ENCODE peak calls at places on chromosomes 12 and 14, in nine cellular contexts. One of them, this sample, is unnamed.
A peak's percentile ranks its signal among the peaks of the same experiment; 100 is the strongest.

GRCh38 chr12:26496170-26496569 is 300.8 kb downstream of the SSPN start:
- DNase-seq in CD8-positive, alpha-beta T cell: no peak
- DNase-seq in ovary: no peak
- DNase-seq in neural progenitor cell: no peak
- DNase-seq in HAP-1: no peak
- DNase-seq in OCI-LY7: no peak
- DNase-seq in hepatocyte: no peak
- DNase-seq in IMR-90: no peak
- DNase-seq in CD4-positive, CD25-positive, alpha-beta regulatory T cell: no peak
- DNase-seq in this sample: no peak

GRCh38 chr12:107368586-107368985 is 275.2 kb upstream of the CRY1 start:
- DNase-seq in CD8-positive, alpha-beta T cell: no peak
- DNase-seq in HAP-1: no peak
- DNase-seq in IMR-90: no peak
- DNase-seq in OCI-LY7: no peak
- DNase-seq in CD4-positive, CD25-positive, alpha-beta regulatory T cell: peak; percentile 24
- DNase-seq in hepatocyte: no peak
- DNase-seq in neural progenitor cell: no peak
- DNase-seq in ovary: no peak
- DNase-seq in this sample: no peak

GRCh38 chr12:24922109-24922508 is 26.8 kb downstream of the BCAT1 start:
- DNase-seq in CD4-positive, CD25-positive, alpha-beta regulatory T cell: no peak
- DNase-seq in hepatocyte: no peak
- DNase-seq in ovary: no peak
- DNase-seq in neural progenitor cell: no peak
- DNase-seq in HAP-1: no peak
- DNase-seq in OCI-LY7: no peak
- DNase-seq in CD8-positive, alpha-beta T cell: no peak
- DNase-seq in IMR-90: no peak
- DNase-seq in this sample: no peak

GRCh38 chr12:107515446-107515958 is 170.1 kb upstream of the PWP1 start:
- DNase-seq in neural progenitor cell: no peak
- DNase-seq in OCI-LY7: no peak
- DNase-seq in ovary: no peak
- DNase-seq in HAP-1: no peak
- DNase-seq in CD8-positive, alpha-beta T cell: no peak
- DNase-seq in IMR-90: peak; percentile 93
- DNase-seq in hepatocyte: peak; percentile 50
- DNase-seq in CD4-positive, CD25-positive, alpha-beta regulatory T cell: no peak
- DNase-seq in this sample: no peak

GRCh38 chr12:48193623-48194022 is 9.5 kb downstream of the OR10AD1 start:
- DNase-seq in OCI-LY7: no peak
- DNase-seq in ovary: no peak
- DNase-seq in hepatocyte: no peak
- DNase-seq in IMR-90: no peak
- DNase-seq in CD8-positive, alpha-beta T cell: no peak
- DNase-seq in CD4-positive, CD25-positive, alpha-beta regulatory T cell: no peak
- DNase-seq in HAP-1: no peak
- DNase-seq in neural progenitor cell: no peak
- DNase-seq in this sample: no peak

GRCh38 chr12:76085159-76085868 is 829 bp upstream of the NAP1L1 start:
- DNase-seq in CD8-positive, alpha-beta T cell: no peak
- DNase-seq in hepatocyte: peak; percentile 31
- DNase-seq in OCI-LY7: peak; percentile 82
- DNase-seq in ovary: no peak
- DNase-seq in HAP-1: no peak
- DNase-seq in IMR-90: peak; percentile 77
- DNase-seq in CD4-positive, CD25-positive, alpha-beta regulatory T cell: no peak
- DNase-seq in neural progenitor cell: no peak
- DNase-seq in this sample: peak; percentile 15

GRCh38 chr14:66383271-66383670 is 102.9 kb upstream of the CCDC196 start:
- DNase-seq in CD4-positive, CD25-positive, alpha-beta regulatory T cell: no peak
- DNase-seq in ovary: no peak
- DNase-seq in IMR-90: no peak
- DNase-seq in neural progenitor cell: no peak
- DNase-seq in HAP-1: no peak
- DNase-seq in OCI-LY7: no peak
- DNase-seq in hepatocyte: no peak
- DNase-seq in CD8-positive, alpha-beta T cell: no peak
- DNase-seq in this sample: no peak

GRCh38 chr14:72780771-72781170 is 113.1 kb downstream of the DPF3 start:
- DNase-seq in OCI-LY7: no peak
- DNase-seq in hepatocyte: no peak
- DNase-seq in neural progenitor cell: no peak
- DNase-seq in CD8-positive, alpha-beta T cell: peak; percentile 5
- DNase-seq in CD4-positive, CD25-positive, alpha-beta regulatory T cell: no peak
- DNase-seq in ovary: no peak
- DNase-seq in HAP-1: no peak
- DNase-seq in IMR-90: peak; percentile 76
- DNase-seq in this sample: no peak

GRCh38 chr14:22422238-22422637 is 166.8 kb downstream of the DAD1 start:
- DNase-seq in CD4-positive, CD25-positive, alpha-beta regulatory T cell: no peak
- DNase-seq in HAP-1: no peak
- DNase-seq in ovary: no peak
- DNase-seq in OCI-LY7: peak; percentile 88
- DNase-seq in IMR-90: no peak
- DNase-seq in hepatocyte: no peak
- DNase-seq in CD8-positive, alpha-beta T cell: no peak
- DNase-seq in neural progenitor cell: no peak
- DNase-seq in this sample: no peak

GRCh38 chr12:31728289-31728916 is 418 bp downstream of the AMN1 start:
- DNase-seq in OCI-LY7: peak; percentile 63
- DNase-seq in ovary: no peak
- DNase-seq in HAP-1: peak; percentile 50
- DNase-seq in hepatocyte: peak; percentile 51
- DNase-seq in CD8-positive, alpha-beta T cell: no peak
- DNase-seq in IMR-90: no peak
- DNase-seq in neural progenitor cell: no peak
- DNase-seq in CD4-positive, CD25-positive, alpha-beta regulatory T cell: no peak
- DNase-seq in this sample: no peak

GRCh38 chr12:91628656-91629055 is 446.0 kb upstream of the DCN start:
- DNase-seq in HAP-1: no peak
- DNase-seq in CD8-positive, alpha-beta T cell: no peak
- DNase-seq in ovary: no peak
- DNase-seq in IMR-90: no peak
- DNase-seq in neural progenitor cell: no peak
- DNase-seq in OCI-LY7: no peak
- DNase-seq in CD4-positive, CD25-positive, alpha-beta regulatory T cell: no peak
- DNase-seq in hepatocyte: no peak
- DNase-seq in this sample: no peak
- H3K9me3 ChIP-seq in HAP-1: no peaks in the 10 kb centered on the region
- H3K9me3 ChIP-seq in CD8-positive, alpha-beta T cell: peaks cover 3% of the 10 kb centered on the region
- H3K9me3 ChIP-seq in ovary: no peaks in the 10 kb centered on the region
- H3K9me3 ChIP-seq in IMR-90: no peaks in the 10 kb centered on the region
- H3K9me3 ChIP-seq in neural progenitor cell: no peaks in the 10 kb centered on the region
- H3K9me3 ChIP-seq in OCI-LY7: no peaks in the 10 kb centered on the region
- H3K9me3 ChIP-seq in CD4-positive, CD25-positive, alpha-beta regulatory T cell: peaks cover 7% of the 10 kb centered on the region
- H3K9me3 ChIP-seq in hepatocyte: no peaks in the 10 kb centered on the region
- H3K9me3 ChIP-seq in this sample: peaks cover 3% of the 10 kb centered on the region

GRCh38 chr12:64091186-64091585 is 130.9 kb downstream of the KICS2 start:
- DNase-seq in CD8-positive, alpha-beta T cell: no peak
- DNase-seq in hepatocyte: no peak
- DNase-seq in neural progenitor cell: no peak
- DNase-seq in OCI-LY7: no peak
- DNase-seq in HAP-1: no peak
- DNase-seq in IMR-90: no peak
- DNase-seq in CD4-positive, CD25-positive, alpha-beta regulatory T cell: no peak
- DNase-seq in ovary: no peak
- DNase-seq in this sample: no peak
- H3K9me3 ChIP-seq in CD8-positive, alpha-beta T cell: no peaks in the 10 kb centered on the region
- H3K9me3 ChIP-seq in hepatocyte: no peaks in the 10 kb centered on the region
- H3K9me3 ChIP-seq in neural progenitor cell: no peaks in the 10 kb centered on the region
- H3K9me3 ChIP-seq in OCI-LY7: no peaks in the 10 kb centered on the region
- H3K9me3 ChIP-seq in HAP-1: no peaks in the 10 kb centered on the region
- H3K9me3 ChIP-seq in IMR-90: no peaks in the 10 kb centered on the region
- H3K9me3 ChIP-seq in CD4-positive, CD25-positive, alpha-beta regulatory T cell: no peaks in the 10 kb centered on the region
- H3K9me3 ChIP-seq in ovary: no peaks in the 10 kb centered on the region
- H3K9me3 ChIP-seq in this sample: no peaks in the 10 kb centered on the region

DNA sequence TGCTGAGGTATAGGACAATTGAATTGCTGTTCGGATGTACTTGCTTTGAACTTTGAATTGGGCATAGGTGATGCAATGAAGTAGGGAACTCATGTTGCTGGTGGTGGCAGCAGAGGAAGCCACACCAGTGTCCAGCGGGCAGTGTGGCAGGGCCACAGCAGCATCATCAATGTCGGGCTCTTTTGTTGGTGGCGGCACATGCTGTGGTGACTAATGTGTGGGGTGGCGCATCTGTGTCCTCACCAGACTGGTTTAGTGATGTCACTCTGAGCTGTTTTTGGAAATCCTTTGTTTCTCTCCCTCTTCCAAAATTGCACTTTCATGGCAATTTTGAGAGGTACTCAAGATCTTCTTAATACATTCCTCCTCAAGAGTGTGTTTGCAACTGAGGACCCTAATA is 187.6 kb downstream of the ETNK1 start:
- DNase-seq in hepatocyte: no peak
- DNase-seq in ovary: no peak
- DNase-seq in CD8-positive, alpha-beta T cell: no peak
- DNase-seq in CD4-positive, CD25-positive, alpha-beta regulatory T cell: no peak
- DNase-seq in neural progenitor cell: no peak
- DNase-seq in IMR-90: no peak
- DNase-seq in OCI-LY7: no peak
- DNase-seq in HAP-1: no peak
- DNase-seq in this sample: no peak
- H3K9me3 ChIP-seq in hepatocyte: no peaks in the 10 kb centered on the region
- H3K9me3 ChIP-seq in ovary: no peaks in the 10 kb centered on the region
- H3K9me3 ChIP-seq in CD8-positive, alpha-beta T cell: no peaks in the 10 kb centered on the region
- H3K9me3 ChIP-seq in CD4-positive, CD25-positive, alpha-beta regulatory T cell: no peaks in the 10 kb centered on the region
- H3K9me3 ChIP-seq in neural progenitor cell: no peaks in the 10 kb centered on the region
- H3K9me3 ChIP-seq in IMR-90: no peaks in the 10 kb centered on the region
- H3K9me3 ChIP-seq in OCI-LY7: no peaks in the 10 kb centered on the region
- H3K9me3 ChIP-seq in HAP-1: no peaks in the 10 kb centered on the region
- H3K9me3 ChIP-seq in this sample: no peaks in the 10 kb centered on the region

GRCh38 chr12:127174881-127175280 is 1092.1 kb upstream of the TMEM132C start:
- DNase-seq in CD8-positive, alpha-beta T cell: no peak
- DNase-seq in neural progenitor cell: no peak
- DNase-seq in HAP-1: no peak
- DNase-seq in OCI-LY7: no peak
- DNase-seq in hepatocyte: no peak
- DNase-seq in CD4-positive, CD25-positive, alpha-beta regulatory T cell: no peak
- DNase-seq in ovary: no peak
- DNase-seq in IMR-90: no peak
- DNase-seq in this sample: no peak
- H3K9me3 ChIP-seq in CD8-positive, alpha-beta T cell: peaks cover 6% of the 10 kb centered on the region
- H3K9me3 ChIP-seq in neural progenitor cell: no peaks in the 10 kb centered on the region
- H3K9me3 ChIP-seq in HAP-1: no peaks in the 10 kb centered on the region
- H3K9me3 ChIP-seq in OCI-LY7: no peaks in the 10 kb centered on the region
- H3K9me3 ChIP-seq in hepatocyte: no peaks in the 10 kb centered on the region
- H3K9me3 ChIP-seq in CD4-positive, CD25-positive, alpha-beta regulatory T cell: peaks cover 18% of the 10 kb centered on the region
- H3K9me3 ChIP-seq in ovary: no peaks in the 10 kb centered on the region
- H3K9me3 ChIP-seq in IMR-90: peaks cover 27% of the 10 kb centered on the region
- H3K9me3 ChIP-seq in this sample: no peaks in the 10 kb centered on the region

GRCh38 chr14:97692084-97692483 is 894.9 kb downstream of the VRK1 start:
- DNase-seq in IMR-90: no peak
- DNase-seq in CD8-positive, alpha-beta T cell: no peak
- DNase-seq in OCI-LY7: no peak
- DNase-seq in HAP-1: no peak
- DNase-seq in hepatocyte: no peak
- DNase-seq in CD4-positive, CD25-positive, alpha-beta regulatory T cell: no peak
- DNase-seq in neural progenitor cell: no peak
- DNase-seq in ovary: no peak
- DNase-seq in this sample: no peak

GRCh38 chr14:97688626-97689336 is 891.6 kb downstream of the VRK1 start:
- DNase-seq in HAP-1: no peak
- DNase-seq in CD4-positive, CD25-positive, alpha-beta regulatory T cell: no peak
- DNase-seq in ovary: no peak
- DNase-seq in CD8-positive, alpha-beta T cell: no peak
- DNase-seq in IMR-90: no peak
- DNase-seq in hepatocyte: no peak
- DNase-seq in neural progenitor cell: no peak
- DNase-seq in OCI-LY7: no peak
- DNase-seq in this sample: no peak

GRCh38 chr14:97687944-97688625 is 890.9 kb downstream of the VRK1 start:
- DNase-seq in neural progenitor cell: no peak
- DNase-seq in OCI-LY7: no peak
- DNase-seq in hepatocyte: no peak
- DNase-seq in CD8-positive, alpha-beta T cell: no peak
- DNase-seq in HAP-1: no peak
- DNase-seq in CD4-positive, CD25-positive, alpha-beta regulatory T cell: no peak
- DNase-seq in ovary: no peak
- DNase-seq in IMR-90: no peak
- DNase-seq in this sample: no peak
- H3K9me3 ChIP-seq in neural progenitor cell: no peaks in the 10 kb centered on the region
- H3K9me3 ChIP-seq in OCI-LY7: no peaks in the 10 kb centered on the region
- H3K9me3 ChIP-seq in hepatocyte: no peaks in the 10 kb centered on the region
- H3K9me3 ChIP-seq in CD8-positive, alpha-beta T cell: no peaks in the 10 kb centered on the region
- H3K9me3 ChIP-seq in HAP-1: no peaks in the 10 kb centered on the region
- H3K9me3 ChIP-seq in CD4-positive, CD25-positive, alpha-beta regulatory T cell: no peaks in the 10 kb centered on the region
- H3K9me3 ChIP-seq in ovary: no peaks in the 10 kb centered on the region
- H3K9me3 ChIP-seq in IMR-90: peaks cover 33% of the 10 kb centered on the region
- H3K9me3 ChIP-seq in this sample: no peaks in the 10 kb centered on the region

DNA sequence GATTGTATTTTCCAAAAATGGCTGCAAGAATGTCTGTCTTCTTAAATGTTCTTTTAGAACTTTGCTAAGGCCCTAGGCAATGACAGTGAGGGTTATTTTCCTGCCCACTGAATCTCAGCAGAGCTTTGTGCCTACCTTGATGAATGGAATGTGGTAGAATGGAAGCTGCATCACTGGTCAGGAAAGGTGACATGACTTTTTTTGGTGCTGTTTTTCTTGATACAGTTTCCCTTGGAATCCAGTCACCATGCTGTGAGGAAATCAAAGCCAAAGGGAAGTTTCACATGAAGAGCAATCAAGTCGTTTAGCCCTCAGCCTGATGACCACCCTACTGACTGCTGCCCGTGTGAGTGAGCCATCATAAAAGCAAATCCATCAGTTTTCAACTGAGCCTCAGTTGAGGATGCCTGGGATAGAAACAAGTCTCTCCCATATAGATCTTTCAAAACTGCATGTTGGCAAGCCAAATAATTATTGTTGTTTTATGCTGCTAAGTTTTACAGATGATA is 886.0 kb upstream of the FBXO33 start:
- DNase-seq in CD4-positive, CD25-positive, alpha-beta regulatory T cell: no peak
- DNase-seq in hepatocyte: no peak
- DNase-seq in IMR-90: no peak
- DNase-seq in CD8-positive, alpha-beta T cell: no peak
- DNase-seq in neural progenitor cell: no peak
- DNase-seq in OCI-LY7: no peak
- DNase-seq in ovary: no peak
- DNase-seq in HAP-1: no peak
- DNase-seq in this sample: no peak
- H3K9me3 ChIP-seq in CD4-positive, CD25-positive, alpha-beta regulatory T cell: no peaks in the 10 kb centered on the region
- H3K9me3 ChIP-seq in hepatocyte: no peaks in the 10 kb centered on the region
- H3K9me3 ChIP-seq in IMR-90: peaks cover 4% of the 10 kb centered on the region
- H3K9me3 ChIP-seq in CD8-positive, alpha-beta T cell: no peaks in the 10 kb centered on the region
- H3K9me3 ChIP-seq in neural progenitor cell: no peaks in the 10 kb centered on the region
- H3K9me3 ChIP-seq in OCI-LY7: no peaks in the 10 kb centered on the region
- H3K9me3 ChIP-seq in ovary: no peaks in the 10 kb centered on the region
- H3K9me3 ChIP-seq in HAP-1: no peaks in the 10 kb centered on the region
- H3K9me3 ChIP-seq in this sample: no peaks in the 10 kb centered on the region

This sample was measured in T-helper 17 cell.